ENCODE peak calls at places on chromosomes 11 and 22, in seven cellular contexts. One of them, this sample, is unnamed.

GRCh38 chr11:121550247-121551132 is 97.7 kb upstream of the SORL1-AS1 start:
- DNase-seq in breast epithelium: no peak
- DNase-seq in right lobe of liver: no peak
- DNase-seq in uterus: no peak
- DNase-seq in tibial nerve: no peak
- DNase-seq in endothelial cell of umbilical vein: no peak
- DNase-seq in brain microvascular endothelial cell: no peak
- DNase-seq in this sample: no peak

GRCh38 chr11:19185036-19185435 is 16.7 kb downstream of the CSRP3 start:
- DNase-seq in right lobe of liver: no peak
- DNase-seq in uterus: no peak
- DNase-seq in tibial nerve: no peak
- DNase-seq in endothelial cell of umbilical vein: no peak
- DNase-seq in brain microvascular endothelial cell: no peak
- DNase-seq in breast epithelium: no peak
- DNase-seq in this sample: no peak

GRCh38 chr11:72615329-72615728 is 58.9 kb downstream of the PDE2A start:
- DNase-seq in right lobe of liver: no peak
- DNase-seq in breast epithelium: no peak
- DNase-seq in uterus: no peak
- DNase-seq in tibial nerve: no peak
- DNase-seq in brain microvascular endothelial cell: no peak
- DNase-seq in endothelial cell of umbilical vein: no peak
- DNase-seq in this sample: no peak

GRCh38 chr11:48063424-48063978 is 83.1 kb downstream of the PTPRJ start:
- DNase-seq in uterus: peak; percentile 28
- DNase-seq in brain microvascular endothelial cell: peak; percentile 87
- DNase-seq in breast epithelium: no peak
- DNase-seq in right lobe of liver: no peak
- DNase-seq in tibial nerve: peak; percentile 59
- DNase-seq in endothelial cell of umbilical vein: peak; percentile 57
- DNase-seq in this sample: no peak

GRCh38 chr11:87351671-87352070 is 313.9 kb downstream of the TMEM135 start:
- DNase-seq in breast epithelium: no peak
- DNase-seq in brain microvascular endothelial cell: no peak
- DNase-seq in right lobe of liver: no peak
- DNase-seq in uterus: no peak
- DNase-seq in endothelial cell of umbilical vein: no peak
- DNase-seq in tibial nerve: no peak
- DNase-seq in this sample: no peak

GRCh38 chr22:25896098-25896497 is 154.1 kb downstream of the MYO18B start:
- DNase-seq in right lobe of liver: no peak
- DNase-seq in brain microvascular endothelial cell: no peak
- DNase-seq in uterus: no peak
- DNase-seq in tibial nerve: no peak
- DNase-seq in endothelial cell of umbilical vein: no peak
- DNase-seq in breast epithelium: no peak
- DNase-seq in this sample: no peak

GRCh38 chr11:14713518-14714244 is 70.1 kb downstream of the PDE3B start:
- DNase-seq in tibial nerve: no peak
- DNase-seq in brain microvascular endothelial cell: no peak
- DNase-seq in right lobe of liver: no peak
- DNase-seq in breast epithelium: no peak
- DNase-seq in uterus: no peak
- DNase-seq in endothelial cell of umbilical vein: no peak
- DNase-seq in this sample: no peak

GRCh38 chr11:608751-609354 is 6.9 kb downstream of the IRF7 start:
- DNase-seq in endothelial cell of umbilical vein: no peak
- DNase-seq in uterus: no peak
- DNase-seq in tibial nerve: no peak
- DNase-seq in breast epithelium: no peak
- DNase-seq in brain microvascular endothelial cell: no peak
- DNase-seq in right lobe of liver: no peak
- DNase-seq in this sample: no peak

GRCh38 chr11:103484545-103484944 is 375.3 kb downstream of the DYNC2H1 start:
- DNase-seq in right lobe of liver: no peak
- DNase-seq in tibial nerve: no peak
- DNase-seq in uterus: no peak
- DNase-seq in brain microvascular endothelial cell: no peak
- DNase-seq in endothelial cell of umbilical vein: no peak
- DNase-seq in breast epithelium: no peak
- DNase-seq in this sample: no peak

GRCh38 chr11:40186401-40187091 is 1272.9 kb downstream of the LRRC4C start:
- DNase-seq in endothelial cell of umbilical vein: no peak
- DNase-seq in breast epithelium: no peak
- DNase-seq in uterus: no peak
- DNase-seq in tibial nerve: no peak
- DNase-seq in right lobe of liver: no peak
- DNase-seq in brain microvascular endothelial cell: no peak
- DNase-seq in this sample: no peak

GRCh38 chr11:65810046-65810868 is 23.4 kb downstream of the OVOL1 start:
- DNase-seq in right lobe of liver: no peak
- DNase-seq in endothelial cell of umbilical vein: no peak
- DNase-seq in tibial nerve: no peak
- DNase-seq in brain microvascular endothelial cell: no peak
- DNase-seq in breast epithelium: no peak
- DNase-seq in uterus: no peak
- DNase-seq in this sample: no peak

GRCh38 chr11:57482782-57483569 is 22.6 kb downstream of the RTN4RL2 start:
- DNase-seq in right lobe of liver: no peak
- DNase-seq in uterus: no peak
- DNase-seq in tibial nerve: no peak
- DNase-seq in brain microvascular endothelial cell: peak; percentile 5
- DNase-seq in breast epithelium: no peak
- DNase-seq in endothelial cell of umbilical vein: peak; percentile 37
- DNase-seq in this sample: no peak

GRCh38 chr11:110710520-110711381 is 1.5 kb downstream of the ARHGAP20 start:
- DNase-seq in endothelial cell of umbilical vein: peak; percentile 29
- DNase-seq in right lobe of liver: peak; percentile 75
- DNase-seq in uterus: peak; percentile 55
- DNase-seq in breast epithelium: peak; percentile 57
- DNase-seq in brain microvascular endothelial cell: no peak
- DNase-seq in tibial nerve: peak; percentile 47
- DNase-seq in this sample: no peak

GRCh38 chr11:124793466-124794278 is 6.5 kb downstream of the MSANTD2 start:
- DNase-seq in uterus: no peak
- DNase-seq in breast epithelium: no peak
- DNase-seq in right lobe of liver: no peak
- DNase-seq in endothelial cell of umbilical vein: peak; percentile 70
- DNase-seq in brain microvascular endothelial cell: no peak
- DNase-seq in tibial nerve: no peak
- DNase-seq in this sample: no peak

GRCh38 chr11:61113209-61113608 is 10.9 kb downstream of the CD5 start:
- DNase-seq in tibial nerve: no peak
- DNase-seq in endothelial cell of umbilical vein: no peak
- DNase-seq in right lobe of liver: no peak
- DNase-seq in uterus: no peak
- DNase-seq in breast epithelium: no peak
- DNase-seq in brain microvascular endothelial cell: no peak
- DNase-seq in this sample: no peak

GRCh38 chr11:126465573-126466287 is 110.2 kb downstream of the ST3GAL4 start:
- DNase-seq in breast epithelium: no peak
- DNase-seq in endothelial cell of umbilical vein: no peak
- DNase-seq in tibial nerve: no peak
- DNase-seq in right lobe of liver: no peak
- DNase-seq in brain microvascular endothelial cell: no peak
- DNase-seq in uterus: no peak
- DNase-seq in this sample: no peak

GRCh38 chr11:48062649-48063048 is 82.3 kb downstream of the PTPRJ start:
- DNase-seq in right lobe of liver: no peak
- DNase-seq in brain microvascular endothelial cell: no peak
- DNase-seq in tibial nerve: no peak
- DNase-seq in uterus: no peak
- DNase-seq in endothelial cell of umbilical vein: no peak
- DNase-seq in breast epithelium: no peak
- DNase-seq in this sample: no peak

GRCh38 chr11:2524446-2525165 is 79.8 kb downstream of the KCNQ1 start:
- DNase-seq in tibial nerve: no peak
- DNase-seq in brain microvascular endothelial cell: no peak
- DNase-seq in breast epithelium: peak; percentile 39
- DNase-seq in endothelial cell of umbilical vein: no peak
- DNase-seq in right lobe of liver: no peak
- DNase-seq in uterus: peak; percentile 7
- DNase-seq in this sample: no peak

GRCh38 chr11:70727899-70728620 is 329.7 kb downstream of the CTTN start:
- DNase-seq in uterus: no peak
- DNase-seq in breast epithelium: no peak
- DNase-seq in brain microvascular endothelial cell: no peak
- DNase-seq in tibial nerve: no peak
- DNase-seq in right lobe of liver: no peak
- DNase-seq in endothelial cell of umbilical vein: no peak
- DNase-seq in this sample: no peak

GRCh38 chr11:2929511-2929879 is 275 bp upstream of the PHLDA2 start:
- DNase-seq in uterus: no peak
- DNase-seq in right lobe of liver: peak; percentile 89
- DNase-seq in endothelial cell of umbilical vein: peak; percentile 68
- DNase-seq in breast epithelium: peak; percentile 65
- DNase-seq in brain microvascular endothelial cell: peak; percentile 56
- DNase-seq in tibial nerve: no peak
- DNase-seq in this sample: peak; percentile 36

DNA sequence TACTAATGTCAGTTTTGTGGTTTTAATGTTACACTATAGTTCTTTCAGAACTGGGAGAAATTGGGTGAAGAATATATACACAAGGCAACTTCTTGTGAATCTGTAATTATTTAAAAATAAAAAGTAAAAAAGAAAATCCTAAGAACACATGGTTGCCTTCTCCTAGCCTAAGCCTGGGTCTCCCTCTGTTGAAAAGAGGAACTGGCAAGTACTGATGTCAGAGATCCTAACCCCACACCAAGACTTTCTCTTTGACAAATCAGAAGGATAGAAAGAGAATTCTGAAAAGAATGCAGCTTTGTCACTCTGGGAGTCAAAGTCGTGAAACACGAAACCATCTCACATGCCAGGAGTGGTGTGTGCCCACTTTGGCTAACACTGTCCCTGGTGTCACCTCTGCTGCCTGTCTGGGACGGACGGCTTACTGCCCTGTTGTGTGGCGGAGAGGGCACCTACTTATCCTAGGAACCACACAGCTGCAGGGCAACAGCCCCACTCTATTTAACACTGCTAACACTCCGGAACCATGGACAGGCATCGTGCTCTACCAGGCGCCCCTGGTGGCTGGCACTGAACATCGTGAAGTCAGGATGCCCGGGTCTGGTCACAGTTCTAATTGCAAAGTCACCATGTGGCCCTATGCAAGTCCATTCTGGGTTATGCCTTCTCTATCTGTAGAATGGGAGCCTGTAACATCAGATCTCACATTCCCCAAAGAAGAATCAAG is 108.8 kb upstream of the CD82 start:
- DNase-seq in brain microvascular endothelial cell: no peak
- DNase-seq in tibial nerve: no peak
- DNase-seq in breast epithelium: no peak
- DNase-seq in uterus: no peak
- DNase-seq in endothelial cell of umbilical vein: no peak
- DNase-seq in right lobe of liver: no peak
- DNase-seq in this sample: no peak
- TF ChIP-seq CTCF in brain microvascular endothelial cell: peak; percentile 70
- TF ChIP-seq CTCF in tibial nerve: peak; percentile 14
- TF ChIP-seq CTCF in breast epithelium: no peak
- TF ChIP-seq CTCF in uterus: no peak
- TF ChIP-seq CTCF in endothelial cell of umbilical vein: peak; percentile 40
- TF ChIP-seq CTCF in right lobe of liver: no peak
- TF ChIP-seq CTCF in this sample: no peak

GRCh38 chr22:22351366-22351765 is 106.8 kb downstream of the VPREB1 start:
- DNase-seq in tibial nerve: no peak
- DNase-seq in uterus: no peak
- DNase-seq in endothelial cell of umbilical vein: no peak
- DNase-seq in breast epithelium: no peak
- DNase-seq in brain microvascular endothelial cell: no peak
- DNase-seq in right lobe of liver: no peak
- DNase-seq in this sample: no peak

GRCh38 chr22:22346401-22347107 is 102.0 kb downstream of the VPREB1 start:
- DNase-seq in tibial nerve: no peak
- DNase-seq in uterus: no peak
- DNase-seq in brain microvascular endothelial cell: no peak
- DNase-seq in right lobe of liver: no peak
- DNase-seq in breast epithelium: no peak
- DNase-seq in endothelial cell of umbilical vein: no peak
- DNase-seq in this sample: no peak

GRCh38 chr22:22348127-22348814 is 103.7 kb downstream of the VPREB1 start:
- DNase-seq in brain microvascular endothelial cell: no peak
- DNase-seq in endothelial cell of umbilical vein: no peak
- DNase-seq in breast epithelium: no peak
- DNase-seq in right lobe of liver: no peak
- DNase-seq in uterus: no peak
- DNase-seq in tibial nerve: no peak
- DNase-seq in this sample: no peak

GRCh38 chr22:22349455-22349836 is 104.9 kb downstream of the VPREB1 start:
- DNase-seq in breast epithelium: no peak
- DNase-seq in right lobe of liver: no peak
- DNase-seq in tibial nerve: no peak
- DNase-seq in endothelial cell of umbilical vein: no peak
- DNase-seq in brain microvascular endothelial cell: no peak
- DNase-seq in uterus: no peak
- DNase-seq in this sample: no peak

DNA sequence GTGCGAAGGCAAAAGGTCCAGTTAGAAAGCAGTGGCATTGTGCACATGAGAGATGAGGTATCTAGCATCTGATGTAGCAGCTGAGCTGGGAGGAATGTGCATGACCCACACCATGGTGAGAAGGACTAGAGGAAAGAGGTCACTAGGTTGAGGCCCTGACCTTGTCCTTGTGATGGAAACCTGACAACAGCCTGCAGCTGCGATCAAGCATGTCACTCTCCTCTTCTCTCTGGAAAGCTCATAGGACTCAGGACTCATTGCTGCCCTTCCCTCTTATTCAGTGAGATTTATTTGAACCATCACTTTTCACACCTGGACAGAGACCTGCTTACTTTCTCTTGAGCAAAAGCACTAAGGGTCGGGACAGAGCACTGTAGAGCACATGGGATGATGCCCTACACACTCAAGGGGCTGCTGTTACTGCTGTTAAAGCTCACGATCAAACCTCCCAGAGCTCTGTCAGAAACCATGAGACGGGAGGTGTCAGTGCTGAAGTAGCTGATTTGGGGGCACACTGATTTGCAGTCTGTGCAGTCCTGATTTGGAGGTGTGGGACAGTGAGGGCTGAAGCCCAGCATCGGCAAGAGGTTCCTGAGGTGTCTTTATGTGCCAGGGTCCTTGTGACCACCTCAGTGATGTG is 104.3 kb downstream of the VPREB1 start:
- DNase-seq in tibial nerve: no peak
- DNase-seq in endothelial cell of umbilical vein: no peak
- DNase-seq in brain microvascular endothelial cell: no peak
- DNase-seq in right lobe of liver: no peak
- DNase-seq in breast epithelium: no peak
- DNase-seq in uterus: no peak
- DNase-seq in this sample: no peak
- H3K27me3 ChIP-seq in tibial nerve: no peaks in the 10 kb centered on the region
- H3K27me3 ChIP-seq in endothelial cell of umbilical vein: peaks cover 11% of the 10 kb centered on the region
- H3K27me3 ChIP-seq in brain microvascular endothelial cell: peaks cover 34% of the 10 kb centered on the region
- H3K27me3 ChIP-seq in right lobe of liver: no peaks in the 10 kb centered on the region
- H3K27me3 ChIP-seq in breast epithelium: peaks cover 3% of the 10 kb centered on the region
- H3K27me3 ChIP-seq in uterus: no peaks in the 10 kb centered on the region
- H3K27me3 ChIP-seq in this sample: no peaks in the 10 kb centered on the region

GRCh38 chr22:29194269-29194668 is 11.4 kb upstream of the EMID1 start:
- DNase-seq in breast epithelium: no peak
- DNase-seq in uterus: no peak
- DNase-seq in brain microvascular endothelial cell: no peak
- DNase-seq in endothelial cell of umbilical vein: no peak
- DNase-seq in right lobe of liver: no peak
- DNase-seq in tibial nerve: no peak
- DNase-seq in this sample: no peak
- TF ChIP-seq CTCF in breast epithelium: no peak
- TF ChIP-seq CTCF in uterus: no peak
- TF ChIP-seq CTCF in brain microvascular endothelial cell: no peak
- TF ChIP-seq CTCF in endothelial cell of umbilical vein: no peak
- TF ChIP-seq CTCF in right lobe of liver: no peak
- TF ChIP-seq CTCF in tibial nerve: no peak
- TF ChIP-seq CTCF in this sample: no peak

GRCh38 chr11:10310301-10310841 is 5.5 kb downstream of the ADM start:
- DNase-seq in brain microvascular endothelial cell: peak; percentile 22
- DNase-seq in breast epithelium: no peak
- DNase-seq in uterus: no peak
- DNase-seq in right lobe of liver: no peak
- DNase-seq in tibial nerve: no peak
- DNase-seq in endothelial cell of umbilical vein: peak; percentile 5
- DNase-seq in this sample: no peak
- H3K27me3 ChIP-seq in brain microvascular endothelial cell: no peaks in the 10 kb centered on the region
- H3K27me3 ChIP-seq in breast epithelium: no peaks in the 10 kb centered on the region
- H3K27me3 ChIP-seq in uterus: no peaks in the 10 kb centered on the region
- H3K27me3 ChIP-seq in right lobe of liver: no peaks in the 10 kb centered on the region
- H3K27me3 ChIP-seq in tibial nerve: no peaks in the 10 kb centered on the region
- H3K27me3 ChIP-seq in endothelial cell of umbilical vein: no peaks in the 10 kb centered on the region
- H3K27me3 ChIP-seq in this sample: no peaks in the 10 kb centered on the region